ENCODE peak calls at places on chromosomes 3 and 15, in five cellular contexts. E is HepG2, A is A549, D is K562, M is H1. Z is an unnamed sample.

GRCh38 chr15:58467121-58467721 is 35.4 kb downstream of the LIPC start:
- DNase-seq in D (no peak), M (no peak), E (peak; percentile 83), A (no peak), Z (no peak)

GRCh38 chr3:132394334-132394733 is 23.0 kb upstream of the DNAJC13 start:
- DNase-seq in A (no peak), M (no peak), E (no peak), D (no peak), Z (peak; percentile 42)

GRCh38 chr15:78402056-78402610 is 35.9 kb upstream of the IREB2 start:
- DNase-seq in A (no peak), E (no peak), D (no peak), M (no peak), Z (no peak)

GRCh38 chr3:2774485-2774884 is 335.7 kb downstream of the IL5RA start:
- DNase-seq in E (peak; percentile 3), M (no peak), D (no peak), A (no peak), Z (no peak)

GRCh38 chr3:54533856-54534255 is 394.0 kb downstream of the LRTM1 start:
- DNase-seq in M (no peak), A (no peak), E (peak; percentile 3), D (peak; percentile 2), Z (no peak)

GRCh38 chr3:33218446-33219174 is at the start of gene SUSD5:
- DNase-seq in E (no peak), D (no peak), A (peak; percentile 31), M (peak; percentile 80), Z (peak; percentile 56)

GRCh38 chr3:14950274-14950673 is 2.9 kb downstream of the NR2C2 start:
- DNase-seq in D (peak; percentile 67), A (no peak), M (no peak), E (no peak), Z (peak; percentile 82)

GRCh38 chr3:193594946-193595689 is 2.1 kb downstream of the OPA1 start:
- DNase-seq in A (no peak), E (no peak), D (no peak), M (no peak), Z (no peak)

GRCh38 chr3:27606537-27606936 is 115.6 kb downstream of the EOMES start:
- DNase-seq in D (no peak), M (no peak), E (no peak), A (no peak), Z (no peak)

GRCh38 chr3:149417727-149418126 is 40.3 kb upstream of the TM4SF1 start:
- DNase-seq in A (no peak), E (no peak), M (no peak), D (no peak), Z (no peak)

GRCh38 chr3:9781978-9782575 is 10.2 kb downstream of the TADA3 start:
- DNase-seq in A (no peak), D (no peak), E (no peak), M (no peak), Z (no peak)

GRCh38 chr3:43953814-43954241 is 263.1 kb downstream of the ABHD5 start:
- DNase-seq in M (no peak), E (no peak), D (no peak), A (no peak), Z (no peak)

GRCh38 chr3:13140596-13140995 is 67.4 kb upstream of the IQSEC1 start:
- DNase-seq in A (no peak), E (no peak), M (no peak), D (no peak), Z (no peak)

GRCh38 chr3:18572809-18573208 is 147.7 kb upstream of the SATB1 start:
- DNase-seq in M (no peak), E (no peak), A (no peak), D (no peak), Z (no peak)

GRCh38 chr3:42079701-42080323 is 11.3 kb upstream of the TRAK1 start:
- DNase-seq in E (peak; percentile 77), D (no peak), A (no peak), M (no peak), Z (no peak)

GRCh38 chr3:46892285-46893145 is 15.0 kb downstream of the PTH1R start:
- DNase-seq in E (no peak), A (peak; percentile 76), M (peak; percentile 89), D (peak; percentile 24), Z (peak; percentile 74)

GRCh38 chr3:36373084-36373483 is 7.2 kb upstream of the STAC start:
- DNase-seq in M (no peak), A (no peak), D (no peak), E (no peak), Z (peak; percentile 8)

GRCh38 chr3:114308830-114309229 is 15.0 kb downstream of the TIGIT start:
- DNase-seq in A (no peak), E (no peak), M (no peak), D (no peak), Z (no peak)

GRCh38 chr3:14451844-14452533 is 49.6 kb downstream of the SLC6A6 start:
- DNase-seq in D (peak; percentile 24), A (peak; percentile 91), M (no peak), E (peak; percentile 76), Z (peak; percentile 83)

GRCh38 chr3:29067014-29067413 is 213.9 kb upstream of the RBMS3 start:
- DNase-seq in A (no peak), M (no peak), D (no peak), E (no peak), Z (peak; percentile 6)

GRCh38 chr3:142896996-142897395 is 8.1 kb upstream of the PCOLCE2 start:
- DNase-seq in D (no peak), A (no peak), E (no peak), M (no peak), Z (no peak)

GRCh38 chr15:36499751-36500389 is 79.6 kb upstream of the CDIN1 start:
- DNase-seq in E (no peak), M (no peak), D (no peak), A (no peak), Z (no peak)

GRCh38 chr3:188583476-188584161 is 429.7 kb downstream of the LPP start:
- DNase-seq in D (no peak), A (no peak), M (no peak), E (no peak), Z (no peak)

GRCh38 chr3:149959443-149959842 is 11.3 kb downstream of the PFN2 start:
- DNase-seq in M (no peak), E (no peak), A (no peak), D (no peak), Z (no peak)

GRCh38 chr3:167228135-167228534 is 152.0 kb downstream of the ZBBX start:
- DNase-seq in M (no peak), A (no peak), E (no peak), D (no peak), Z (no peak)

GRCh38 chr3:72830452-72831217 is 17.6 kb downstream of the SHQ1 start:
- DNase-seq in E (no peak), M (no peak), D (no peak), A (no peak), Z (no peak)

GRCh38 chr15:22735781-22736180 is 50.7 kb upstream of the NIPA1 start:
- DNase-seq in D (no peak), A (no peak), E (no peak), M (no peak), Z (no peak)

GRCh38 chr3:182783106-182783505 is 10.2 kb upstream of the ATP11B start:
- DNase-seq in D (no peak), E (no peak), A (no peak), M (no peak), Z (no peak)
- TF ChIP-seq JUN in D (no peak), E (no peak), A (no peak), M (no peak), Z (no peak)

DNA sequence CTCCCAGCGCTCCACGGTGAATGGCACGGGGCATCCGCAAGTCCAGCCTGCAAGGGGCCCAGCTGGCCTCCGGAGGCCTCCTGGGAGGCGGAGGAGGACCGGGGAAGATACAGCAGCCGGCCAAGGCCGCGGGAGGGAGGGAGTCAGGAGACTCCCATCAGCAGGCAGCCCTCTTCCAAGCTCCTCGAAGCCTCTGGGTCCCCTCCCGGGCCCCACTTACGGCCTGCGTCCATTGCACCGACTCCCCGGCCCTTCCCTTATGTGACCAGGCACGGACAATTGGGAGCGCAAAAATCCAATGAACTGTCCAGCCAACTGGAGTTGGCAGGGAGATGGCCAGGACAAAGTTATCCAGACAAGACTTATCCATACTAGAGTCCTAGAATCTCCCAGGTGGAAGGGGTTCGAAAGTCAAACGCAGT is 668 bp downstream of the MFGE8 start:
- DNase-seq in M (no peak), A (peak; percentile 57), D (peak; percentile 53), E (no peak), Z (no peak)
- H3K27ac ChIP-seq in M (peak overlapping the region; percentile 22), A (peak overlapping the region; percentile 89), D (peak overlapping the region; percentile 74), E (no peak overlapping the region), Z (peak overlapping the region; percentile 28)

GRCh38 chr15:72237286-72238224 is 6.6 kb upstream of the PKM start:
- DNase-seq in M (no peak), E (peak; percentile 85), D (peak; percentile 95), A (peak; percentile 97), Z (peak; percentile 90)
- TF ChIP-seq POLR2A in M (no peak), E (peak; percentile 28), D (peak; percentile 88), A (peak; percentile 74), Z (peak; percentile 83)

DNA sequence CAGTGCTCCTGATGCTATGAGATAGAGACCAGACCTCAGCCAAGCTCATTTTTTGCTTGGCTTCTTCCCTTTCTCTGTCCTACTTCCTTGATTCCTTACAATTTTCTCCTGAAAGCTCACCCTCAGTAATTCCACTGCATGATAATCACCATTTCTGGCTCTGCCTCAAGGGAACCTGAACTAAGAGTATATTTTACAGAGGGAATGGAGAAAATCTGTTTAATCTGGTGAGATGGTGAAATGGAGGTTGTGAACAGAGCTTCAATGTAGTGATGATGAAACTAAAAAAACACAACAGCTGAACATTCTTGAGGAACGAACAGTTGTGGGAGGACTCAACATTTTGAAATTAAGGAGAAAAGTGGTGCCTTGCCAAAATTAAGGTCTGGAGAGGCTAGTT is 16.3 kb downstream of the HHLA2 start:
- DNase-seq in D (no peak), A (no peak), M (no peak), E (no peak), Z (no peak)
- TF ChIP-seq JUN in D (no peak), A (no peak), M (no peak), E (no peak), Z (no peak)

Z was measured in endothelial cell of umbilical vein.